ENCODE peak calls at places on chromosomes 7 and 10, in nine cellular contexts. H is BJ; M is GM10248; E is CD8-positive, alpha-beta memory T cell; U is Calu3; G is naive thymus-derived CD4-positive, alpha-beta T cell; Y is cardiac fibroblast; B is effector memory CD8-positive, alpha-beta T cell; L is neural crest cell. F is an unnamed sample.

GRCh38 chr7:112201421-112201820 is 4.8 kb downstream of the DOCK4 start:
- DNase-seq in H (no peak), M (no peak), E (no peak), U (no peak), G (no peak), Y (peak), B (no peak), L (no peak), F (no peak)

GRCh38 chr10:49034925-49035324 is 80.4 kb downstream of the VSTM4 start:
- DNase-seq in H (no peak), M (no peak), E (no peak), U (no peak), G (no peak), Y (no peak), B (no peak), L (no peak), F (no peak)

GRCh38 chr7:157411580-157411979 is 74.8 kb downstream of the DNAJB6 start:
- DNase-seq in H (no peak), M (no peak), E (no peak), U (no peak), G (no peak), Y (no peak), B (peak), L (no peak), F (peak)

GRCh38 chr7:105141068-105141467 is 127.1 kb downstream of the KMT2E start:
- DNase-seq in H (no peak), M (peak), E (no peak), U (no peak), G (no peak), Y (peak), B (no peak), L (peak), F (peak)

GRCh38 chr10:104300002-104300735 is 31.2 kb downstream of the GSTO2 start:
- DNase-seq in H (peak), M (no peak), E (no peak), U (no peak), G (peak), Y (peak), B (no peak), L (no peak), F (no peak)

GRCh38 chr10:129755075-129756020 is 208.7 kb downstream of the EBF3 start:
- DNase-seq in H (no peak), M (no peak), E (no peak), U (no peak), G (no peak), Y (no peak), B (no peak), L (no peak), F (no peak)

GRCh38 chr7:46352335-46352954 is 431.4 kb upstream of the IGFBP3 start:
- DNase-seq in H (peak), M (peak), E (peak), U (peak), G (no peak), Y (peak), B (no peak), L (peak), F (peak)

GRCh38 chr7:88664630-88665233 is 94.8 kb upstream of the ZNF804B start:
- DNase-seq in H (no peak), M (no peak), E (no peak), U (peak), G (no peak), Y (peak), B (no peak), L (no peak), F (peak)

GRCh38 chr7:90599038-90599437 is 2.9 kb downstream of the CDK14 start:
- DNase-seq in H (no peak), M (no peak), E (no peak), U (no peak), G (no peak), Y (peak), B (no peak), L (no peak), F (no peak)

GRCh38 chr7:90768301-90768700 is 172.2 kb downstream of the CDK14 start:
- DNase-seq in H (no peak), M (no peak), E (no peak), U (no peak), G (no peak), Y (no peak), B (no peak), L (no peak), F (no peak)

GRCh38 chr7:7641129-7641663 is 644 bp downstream of the UMAD1 start:
- DNase-seq in H (no peak), M (no peak), E (no peak), U (no peak), G (no peak), Y (peak), B (no peak), L (peak), F (no peak)

GRCh38 chr10:36336315-36336714 is 694.2 kb upstream of the FZD8 start:
- DNase-seq in H (peak), M (no peak), E (no peak), U (no peak), G (no peak), Y (peak), B (no peak), L (no peak), F (no peak)

GRCh38 chr7:3309140-3309539 is 8.1 kb downstream of the SDK1 start:
- DNase-seq in H (no peak), M (no peak), E (no peak), U (no peak), G (no peak), Y (peak), B (no peak), L (no peak), F (no peak)

GRCh38 chr7:101173752-101174244 is 6.3 kb downstream of the NAT16 start:
- DNase-seq in H (no peak), M (peak), E (peak), U (peak), G (peak), Y (peak), B (peak), L (peak), F (peak)

GRCh38 chr7:143345428-143345900 is 17.0 kb downstream of the FAM131B start:
- DNase-seq in H (no peak), M (peak), E (peak), U (peak), G (peak), Y (peak), B (peak), L (peak), F (peak)

GRCh38 chr10:121077331-121077730 is 226.2 kb downstream of the WDR11 start:
- DNase-seq in H (no peak), M (no peak), E (no peak), U (no peak), G (no peak), Y (no peak), B (no peak), L (no peak), F (peak)

GRCh38 chr7:29989257-29989995 is at the start of gene SCRN1:
- DNase-seq in H (no peak), M (peak), E (peak), U (peak), G (no peak), Y (peak), B (peak), L (peak), F (peak)

GRCh38 chr10:67815571-67816059 is 22.4 kb downstream of the DNAJC12 start:
- DNase-seq in H (no peak), M (no peak), E (no peak), U (no peak), G (no peak), Y (peak), B (no peak), L (no peak), F (no peak)

GRCh38 chr7:144670251-144670650 is 165.6 kb downstream of the TPK1 start:
- DNase-seq in H (no peak), M (no peak), E (no peak), U (no peak), G (no peak), Y (peak), B (no peak), L (no peak), F (no peak)

GRCh38 chr10:78331391-78331922 is 297.8 kb downstream of the RPS24 start:
- DNase-seq in H (peak), M (no peak), E (no peak), U (no peak), G (no peak), Y (peak), B (no peak), L (no peak), F (peak)

F was measured in ELF-1.